ENCODE peak calls at places on chromosomes 13 and 19, in six cellular contexts. K is SK-N-SH, N is GM23338, X is hepatocyte, M is GM23248, A is HCT116. U is an unnamed sample.

GRCh38 chr19:49594157-49595005 is 3.4 kb downstream of the PRR12 start:
- DNase-seq in K (no peak), N (no peak), X (peak), M (no peak), A (no peak), U (no peak)

GRCh38 chr13:26555413-26555812 is 2.1 kb upstream of the WASF3 start:
- DNase-seq in K (no peak), N (peak), X (no peak), M (no peak), A (no peak), U (no peak)

GRCh38 chr13:61286148-61286745 is 129.4 kb downstream of the PCDH20 start:
- DNase-seq in K (peak), N (peak), X (peak), M (no peak), A (peak), U (peak)

GRCh38 chr13:113083402-113084061 is 22.1 kb upstream of the F7 start:
- DNase-seq in K (no peak), N (no peak), X (no peak), M (peak), A (peak), U (no peak)

GRCh38 chr13:33519561-33520479 is 234.3 kb upstream of the STARD13 start:
- DNase-seq in K (no peak), N (no peak), X (no peak), M (peak), A (no peak), U (no peak)

GRCh38 chr19:7987084-7987768 is 18.2 kb downstream of the ELAVL1 start:
- DNase-seq in K (no peak), N (no peak), X (no peak), M (no peak), A (no peak), U (no peak)

GRCh38 chr13:85709072-85709471 is 90.1 kb downstream of the SLITRK6 start:
- DNase-seq in K (no peak), N (no peak), X (no peak), M (no peak), A (no peak), U (no peak)

GRCh38 chr13:109654341-109655205 is 131.8 kb downstream of the IRS2 start:
- DNase-seq in K (no peak), N (no peak), X (no peak), M (no peak), A (no peak), U (no peak)

GRCh38 chr19:18647807-18648206 is 11.0 kb downstream of the KLHL26 start:
- DNase-seq in K (no peak), N (no peak), X (no peak), M (no peak), A (no peak), U (no peak)

GRCh38 chr19:33390908-33391630 is 17.6 kb downstream of the CEBPG start:
- DNase-seq in K (peak), N (no peak), X (no peak), M (no peak), A (no peak), U (no peak)

GRCh38 chr19:3365447-3366103 is 808 bp upstream of the NFIC start:
- DNase-seq in K (peak), N (no peak), X (no peak), M (peak), A (peak), U (no peak)

GRCh38 chr13:95087746-95088305 is 213.4 kb downstream of the ABCC4 start:
- DNase-seq in K (no peak), N (no peak), X (peak), M (peak), A (no peak), U (no peak)

GRCh38 chr19:47615714-47616113 is 6.8 kb downstream of the BICRA start:
- DNase-seq in K (no peak), N (no peak), X (no peak), M (no peak), A (no peak), U (no peak)

GRCh38 chr19:2149980-2150793 is 1.2 kb downstream of the AP3D1 start:
- DNase-seq in K (peak), N (peak), X (no peak), M (peak), A (no peak), U (peak)
- H3K27ac ChIP-seq in K (peak), N (peak), X (peak), M (peak), A (peak), U (no peak)

GRCh38 chr19:15111758-15112157 is 4.6 kb downstream of the SYDE1 start:
- DNase-seq in K (no peak), N (no peak), X (no peak), M (no peak), A (no peak), U (no peak)

GRCh38 chr19:15110418-15110815 is 3.2 kb downstream of the SYDE1 start:
- DNase-seq in K (peak), N (no peak), X (no peak), M (no peak), A (no peak), U (no peak)

GRCh38 chr19:15108845-15109767 is 1.9 kb downstream of the SYDE1 start:
- DNase-seq in K (peak), N (no peak), X (no peak), M (no peak), A (no peak), U (no peak)

GRCh38 chr19:15108145-15108844 is 1.1 kb downstream of the SYDE1 start:
- DNase-seq in K (peak), N (peak), X (no peak), M (peak), A (no peak), U (peak)

DNA sequence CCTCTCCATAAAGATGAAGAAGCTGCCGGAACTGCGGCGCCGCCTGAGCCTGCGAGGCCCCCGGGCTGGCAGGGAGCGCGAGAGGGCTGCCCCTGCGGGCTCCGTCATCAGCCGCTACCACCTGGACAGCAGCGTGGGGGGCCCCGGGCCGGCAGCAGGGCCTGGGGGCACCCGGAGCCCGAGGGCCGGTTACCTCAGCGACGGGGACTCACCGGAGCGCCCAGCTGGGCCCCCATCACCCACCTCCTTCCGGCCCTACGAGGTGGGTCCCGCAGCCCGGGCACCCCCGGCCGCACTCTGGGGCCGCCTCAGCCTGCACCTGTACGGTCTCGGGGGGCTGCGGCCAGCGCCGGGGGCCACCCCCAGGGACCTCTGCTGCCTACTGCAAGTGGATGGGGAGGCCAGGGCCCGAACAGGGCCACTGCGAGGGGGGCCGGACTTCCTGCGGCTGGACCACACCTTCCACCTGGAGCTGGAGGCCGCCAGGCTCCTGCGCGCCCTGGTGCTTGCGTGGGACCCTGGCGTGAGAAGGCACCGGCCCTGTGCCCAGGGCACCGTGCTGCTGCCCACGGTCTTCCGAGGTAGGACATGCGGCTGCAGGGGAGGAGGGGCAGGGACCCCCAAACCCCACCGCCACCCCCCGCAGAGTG is 2.7 kb downstream of the SYDE1 start:
- DNase-seq in K (peak), N (no peak), X (no peak), M (no peak), A (no peak), U (no peak)
- H3K4me2 ChIP-seq in K (no peak), N (no peak), X (no peak), M (no peak), A (no peak), U (no peak)

DNA sequence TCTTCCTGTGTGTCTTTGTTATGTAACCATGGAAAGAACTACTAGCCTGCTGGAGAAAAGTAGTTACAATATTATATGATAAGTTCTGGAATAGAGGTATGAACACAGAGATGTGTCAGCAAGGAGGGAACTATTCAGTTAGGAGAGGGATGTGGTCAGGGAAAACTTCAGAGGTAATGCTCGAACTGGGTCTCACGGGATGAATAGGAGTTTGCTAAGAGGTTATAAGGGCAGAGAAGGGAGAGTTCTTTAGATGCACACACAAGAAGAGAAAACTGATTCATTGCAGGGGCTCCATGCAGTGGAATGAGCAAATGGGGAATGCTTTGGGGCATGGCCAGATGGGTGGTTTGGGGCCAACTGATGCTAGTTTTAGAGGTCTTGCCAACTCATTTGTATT is 46.0 kb upstream of the SIAH3 start:
- DNase-seq in K (no peak), N (no peak), X (no peak), M (no peak), A (no peak), U (no peak)
- TF ChIP-seq EZH2phosphoT487 in K (no peak), N (no peak), X (no peak), M (no peak), A (no peak), U (no peak)

GRCh38 chr19:16085115-16085514 is 8.8 kb downstream of the TPM4 start:
- DNase-seq in K (no peak), N (no peak), X (no peak), M (peak), A (no peak), U (no peak)
- H3K27ac ChIP-seq in K (no peak), N (no peak), X (no peak), M (peak), A (no peak), U (no peak)

GRCh38 chr13:45830121-45830520 is 21.4 kb downstream of the SIAH3 start:
- DNase-seq in K (no peak), N (no peak), X (no peak), M (no peak), A (no peak), U (no peak)

GRCh38 chr13:45828253-45828968 is 23.1 kb downstream of the SIAH3 start:
- DNase-seq in K (no peak), N (peak), X (no peak), M (no peak), A (no peak), U (no peak)

GRCh38 chr13:45826741-45827140 is 24.8 kb downstream of the SIAH3 start:
- DNase-seq in K (no peak), N (no peak), X (no peak), M (no peak), A (no peak), U (no peak)

GRCh38 chr13:45825124-45825650 is 26.4 kb downstream of the SIAH3 start:
- DNase-seq in K (peak), N (no peak), X (no peak), M (no peak), A (no peak), U (no peak)

GRCh38 chr13:45827318-45827717 is 24.2 kb downstream of the SIAH3 start:
- DNase-seq in K (no peak), N (no peak), X (no peak), M (no peak), A (no peak), U (no peak)
- H3K4me2 ChIP-seq in K (no peak), N (no peak), X (no peak), M (no peak), A (no peak), U (no peak)